ENCODE peak calls at places on chromosomes 12 and 14, in seven cellular contexts. E, S, T, J, O, B and D are unnamed samples.

GRCh38 chr14:57851354-57851753 is 14.5 kb downstream of the SLC35F4 start:
- DNase-seq in S (no peak), B (no peak), T (no peak), J (no peak), O (no peak), E (no peak), D (no peak)

GRCh38 chr12:47214771-47215170 is 135.0 kb upstream of the AMIGO2 start:
- DNase-seq in O (no peak), E (no peak), S (no peak), B (no peak), T (no peak), J (no peak), D (no peak)

GRCh38 chr12:93016752-93017350 is 87.8 kb upstream of the EEA1 start:
- DNase-seq in O (no peak), T (no peak), S (no peak), J (no peak), B (no peak), E (no peak), D (no peak)

GRCh38 chr12:122861586-122861970 is 26.3 kb downstream of the HIP1R start:
- DNase-seq in J (no peak), O (no peak), S (no peak), T (no peak), B (no peak), E (no peak), D (no peak)

GRCh38 chr12:106953352-106954260 is 2.1 kb upstream of the TMEM263 start:
- DNase-seq in B (no peak), O (no peak), T (no peak), S (no peak), J (no peak), E (no peak), D (peak)

GRCh38 chr12:104562763-104563162 is 106.0 kb downstream of the CHST11 start:
- DNase-seq in O (no peak), T (no peak), E (no peak), B (no peak), S (no peak), J (no peak), D (no peak)

GRCh38 chr12:83389237-83389996 is 702.7 kb downstream of the TMTC2 start:
- DNase-seq in J (peak), O (peak), B (no peak), S (peak), E (peak), T (peak), D (no peak)

GRCh38 chr14:52950410-52950897 is 396 bp downstream of the FERMT2 start:
- DNase-seq in J (peak), S (no peak), E (peak), O (peak), T (peak), B (peak), D (peak)

GRCh38 chr14:56118611-56119181 is 485 bp downstream of the PELI2 start:
- DNase-seq in T (no peak), B (no peak), S (no peak), E (no peak), O (no peak), J (no peak), D (no peak)

GRCh38 chr12:97944576-97944975 is 482.0 kb downstream of the RMST start:
- DNase-seq in T (no peak), B (no peak), S (no peak), J (no peak), O (no peak), E (no peak), D (no peak)

DNA sequence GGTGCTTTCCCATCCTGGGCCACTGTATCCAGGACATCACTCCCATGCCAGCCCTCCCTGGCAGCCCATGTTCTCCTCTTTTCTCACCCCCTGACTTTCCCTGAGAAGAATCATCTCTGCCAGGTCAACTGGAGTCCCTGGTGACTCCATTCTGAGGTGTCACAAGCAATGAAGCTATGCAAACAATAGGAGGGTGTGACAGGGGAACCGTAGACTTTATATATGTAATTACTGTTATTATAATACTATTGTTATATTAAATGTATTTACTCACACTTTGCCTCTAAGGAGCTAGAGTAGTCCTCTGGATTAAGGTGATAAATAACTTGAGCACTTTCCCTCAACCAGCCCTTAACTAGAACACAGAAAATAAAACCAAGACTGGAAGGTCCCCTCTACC is 9.2 kb downstream of the ZNF219 start:
- DNase-seq in T (no peak), E (no peak), S (no peak), J (no peak), B (no peak), O (no peak), D (no peak)
- H3K18ac ChIP-seq in T (no peak), E (no peak), S (no peak), J (no peak), B (no peak), O (no peak), D (no peak)

GRCh38 chr12:91264178-91264577 is 81.6 kb upstream of the DCN start:
- DNase-seq in J (no peak), T (no peak), S (no peak), O (no peak), B (no peak), E (no peak), D (no peak)
- H2AK5ac ChIP-seq in J (no peak), T (no peak), S (no peak), O (no peak), B (no peak), E (no peak), D (no peak)

GRCh38 chr14:105519946-105520698 is 6.3 kb upstream of the TMEM121 start:
- DNase-seq in O (no peak), B (no peak), S (no peak), E (no peak), J (peak), T (no peak), D (no peak)
- H3K18ac ChIP-seq in O (no peak), B (no peak), S (no peak), E (no peak), J (no peak), T (no peak), D (no peak)

GRCh38 chr12:116528498-116528897 is 30.7 kb upstream of the MAP1LC3B2 start:
- DNase-seq in S (no peak), T (no peak), O (no peak), J (no peak), B (peak), E (no peak), D (no peak)
- H2AK5ac ChIP-seq in S (no peak), T (no peak), O (no peak), J (no peak), B (no peak), E (no peak), D (peak)

GRCh38 chr14:47346849-47347248 is 328.6 kb downstream of the MDGA2 start:
- DNase-seq in S (no peak), B (no peak), O (no peak), J (no peak), E (no peak), T (no peak), D (no peak)
- H3K18ac ChIP-seq in S (no peak), B (no peak), O (no peak), J (no peak), E (no peak), T (no peak), D (no peak)

GRCh38 chr12:19646599-19646998 is 207.3 kb downstream of the AEBP2 start:
- DNase-seq in T (no peak), J (no peak), B (no peak), O (no peak), S (no peak), E (no peak), D (no peak)
- H2AK5ac ChIP-seq in T (no peak), J (no peak), B (no peak), O (no peak), S (no peak), E (no peak), D (no peak)

DNA sequence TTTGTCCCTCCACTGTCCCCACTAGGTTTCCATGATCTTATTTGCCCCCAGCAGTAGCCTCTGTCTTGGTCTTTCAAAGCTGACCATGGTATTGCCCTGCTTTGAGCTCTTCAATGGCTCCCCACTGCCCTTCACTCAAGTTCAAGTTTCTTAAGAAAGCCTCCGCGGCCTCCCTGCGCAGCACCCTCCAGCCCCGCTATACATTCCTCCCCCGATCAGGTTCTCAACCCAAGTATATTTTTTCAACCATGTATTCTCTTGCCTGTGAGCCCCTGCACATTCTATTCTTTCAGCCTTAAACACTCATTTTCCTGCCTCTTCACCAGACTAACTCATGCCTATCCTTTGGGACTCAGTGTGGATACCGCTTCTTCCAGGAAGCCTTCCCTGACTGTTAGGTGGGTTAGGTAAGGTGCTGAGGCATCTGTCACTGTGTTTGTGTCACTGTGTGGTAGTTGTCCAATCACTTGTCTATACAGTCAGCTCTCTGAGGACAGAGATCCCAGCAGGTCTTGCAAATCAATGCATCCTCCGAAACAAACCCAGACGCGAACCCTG is 4.3 kb downstream of the FAIM2 start:
- DNase-seq in E (no peak), B (no peak), O (no peak), T (no peak), S (no peak), J (no peak), D (no peak)
- H3K18ac ChIP-seq in E (no peak), B (no peak), O (no peak), T (no peak), S (no peak), J (no peak), D (no peak)

DNA sequence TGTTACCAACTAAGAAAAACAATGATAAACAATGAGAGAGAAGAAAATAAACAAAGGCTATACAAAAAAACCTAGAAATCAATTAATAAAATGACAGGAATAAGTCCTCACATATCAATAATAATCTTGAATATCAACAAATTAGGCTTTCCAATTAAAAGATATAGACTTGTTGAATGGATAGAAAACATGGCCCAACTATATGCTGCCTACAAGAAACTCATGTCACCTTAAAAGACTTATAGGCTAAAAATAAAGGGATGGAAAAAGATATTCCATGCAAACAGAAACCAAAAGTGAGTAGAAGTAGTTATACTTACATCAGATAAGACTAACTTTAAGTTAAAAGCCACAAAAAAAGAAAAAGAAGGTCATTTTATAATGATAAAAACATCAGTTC is 183.9 kb downstream of the MYRFL start:
- DNase-seq in S (no peak), B (no peak), T (no peak), E (no peak), J (no peak), O (no peak), D (no peak)
- H2AK5ac ChIP-seq in S (no peak), B (no peak), T (no peak), E (no peak), J (no peak), O (no peak), D (no peak)

GRCh38 chr12:66269142-66269541 is 33.2 kb upstream of the HELB start:
- DNase-seq in O (no peak), B (no peak), T (no peak), S (no peak), E (no peak), J (no peak), D (no peak)

GRCh38 chr12:66270613-66271012 is 31.7 kb upstream of the HELB start:
- DNase-seq in B (no peak), J (no peak), E (no peak), S (no peak), T (no peak), O (no peak), D (no peak)

GRCh38 chr12:66268562-66268961 is 33.7 kb upstream of the HELB start:
- DNase-seq in J (no peak), T (no peak), B (no peak), S (no peak), O (no peak), E (no peak), D (no peak)

GRCh38 chr12:66272650-66273049 is 29.6 kb upstream of the HELB start:
- DNase-seq in S (no peak), J (no peak), T (no peak), E (no peak), B (no peak), O (no peak), D (no peak)

DNA sequence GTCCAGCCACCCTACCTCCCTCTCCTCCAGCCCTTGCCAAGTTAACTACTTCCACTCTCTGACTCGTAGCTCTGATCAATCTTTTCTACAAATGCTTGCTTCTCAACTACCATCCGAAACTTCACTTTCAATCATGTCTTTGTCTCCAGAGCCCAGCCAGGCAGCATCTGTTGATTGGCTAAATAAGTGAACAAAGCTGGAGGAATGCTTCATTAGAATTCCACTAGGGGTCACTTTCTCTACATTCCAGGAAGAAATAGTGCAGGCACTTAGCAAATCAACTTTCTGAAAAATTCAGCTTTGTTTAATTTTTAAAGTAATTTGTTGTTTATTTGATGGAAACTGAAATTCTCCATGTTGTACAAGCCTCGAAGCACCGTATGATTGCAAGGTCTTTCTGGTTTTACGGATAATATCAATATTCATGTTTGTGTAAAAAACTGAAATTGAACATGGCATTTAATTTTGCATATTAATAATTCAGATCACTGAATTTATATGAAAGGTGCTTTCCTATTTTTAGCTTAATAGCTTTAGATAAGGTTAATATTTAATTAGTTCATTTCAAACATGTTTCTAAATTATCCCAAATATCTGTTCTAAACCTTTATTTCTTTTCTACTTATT is 32.4 kb upstream of the HELB start:
- DNase-seq in S (no peak), E (peak), B (peak), J (no peak), T (peak), O (peak), D (peak)
- H3K18ac ChIP-seq in S (no peak), E (no peak), B (no peak), J (no peak), T (peak), O (peak), D (no peak)